ENCODE peak calls at places on chromosomes 1 and 21, in nine cellular contexts. F, M, E, H, B, U, I, S and Q are unnamed samples.

GRCh38 chr1:94979126-94979525 is 52.2 kb upstream of the CNN3 start:
- DNase-seq in B (no peak), M (no peak), U (no peak), F (no peak), E (no peak), I (no peak), S (no peak), H (no peak), Q (no peak)

GRCh38 chr21:33025471-33026298 is at the start of gene OLIG2:
- DNase-seq in U (peak), H (no peak), I (no peak), S (no peak), F (no peak), E (peak), M (peak), B (no peak), Q (peak)

GRCh38 chr1:2535455-2535854 is 5.4 kb upstream of the HES5 start:
- DNase-seq in S (no peak), I (no peak), B (no peak), M (no peak), H (no peak), U (peak), E (no peak), F (no peak), Q (no peak)

GRCh38 chr1:16617101-16617727 is 3.9 kb upstream of the NBPF1 start:
- DNase-seq in I (no peak), F (no peak), E (no peak), H (no peak), S (no peak), M (no peak), U (peak), B (no peak), Q (no peak)

GRCh38 chr1:40977721-40978120 is 1.8 kb upstream of the CTPS1 start:
- DNase-seq in U (no peak), F (no peak), I (peak), M (no peak), E (no peak), B (no peak), S (no peak), H (no peak), Q (no peak)

GRCh38 chr1:156896490-156897033 is 3.0 kb downstream of the PEAR1 start:
- DNase-seq in H (no peak), B (peak), M (no peak), E (peak), U (no peak), I (peak), S (no peak), F (no peak), Q (no peak)

GRCh38 chr1:225700164-225700740 is 47.3 kb upstream of the ENAH start:
- DNase-seq in M (no peak), H (peak), B (peak), S (no peak), U (no peak), I (peak), E (no peak), F (no peak), Q (peak)

GRCh38 chr21:33642896-33643657 is 776 bp downstream of the ITSN1 start:
- DNase-seq in E (no peak), I (peak), H (no peak), B (peak), F (peak), U (peak), M (peak), S (peak), Q (peak)

GRCh38 chr1:18332626-18333025 is 148.1 kb upstream of the KLHDC7A start:
- DNase-seq in U (no peak), M (no peak), S (no peak), B (no peak), H (no peak), E (no peak), F (no peak), I (no peak), Q (no peak)

GRCh38 chr1:201487742-201488141 is 18.8 kb upstream of the PHLDA3 start:
- DNase-seq in U (no peak), H (no peak), I (peak), E (no peak), B (no peak), F (no peak), M (no peak), S (no peak), Q (no peak)